ENCODE peak calls at places on chromosome 12, in nine cellular contexts. One of them, this sample, is unnamed.

GRCh38 chr12:109612003-109612402 is 38.4 kb downstream of the MVK start:
- DNase-seq in breast epithelium: no peak
- DNase-seq in vagina: no peak
- DNase-seq in sigmoid colon: no peak
- DNase-seq in stomach: no peak
- DNase-seq in prostate gland: no peak
- DNase-seq in GM23338: no peak
- DNase-seq in suprapubic skin: no peak
- DNase-seq in HCT116: no peak
- DNase-seq in this sample: no peak

GRCh38 chr12:21559855-21560569 is 33.9 kb downstream of the SPX start:
- DNase-seq in breast epithelium: no peak
- DNase-seq in suprapubic skin: no peak
- DNase-seq in vagina: no peak
- DNase-seq in HCT116: no peak
- DNase-seq in stomach: no peak
- DNase-seq in sigmoid colon: no peak
- DNase-seq in GM23338: no peak
- DNase-seq in prostate gland: no peak
- DNase-seq in this sample: no peak

GRCh38 chr12:43370299-43370698 is 181.7 kb downstream of the ADAMTS20 start:
- DNase-seq in stomach: no peak
- DNase-seq in prostate gland: no peak
- DNase-seq in suprapubic skin: no peak
- DNase-seq in vagina: no peak
- DNase-seq in sigmoid colon: no peak
- DNase-seq in HCT116: peak
- DNase-seq in GM23338: no peak
- DNase-seq in breast epithelium: no peak
- DNase-seq in this sample: no peak

GRCh38 chr12:78963439-78964222 is 99.1 kb downstream of the SYT1 start:
- DNase-seq in GM23338: no peak
- DNase-seq in sigmoid colon: no peak
- DNase-seq in stomach: no peak
- DNase-seq in breast epithelium: no peak
- DNase-seq in vagina: no peak
- DNase-seq in HCT116: peak
- DNase-seq in suprapubic skin: no peak
- DNase-seq in prostate gland: no peak
- DNase-seq in this sample: no peak

GRCh38 chr12:127501916-127502315 is 765.1 kb upstream of the TMEM132C start:
- DNase-seq in prostate gland: no peak
- DNase-seq in sigmoid colon: no peak
- DNase-seq in breast epithelium: no peak
- DNase-seq in HCT116: no peak
- DNase-seq in suprapubic skin: no peak
- DNase-seq in stomach: no peak
- DNase-seq in GM23338: no peak
- DNase-seq in vagina: no peak
- DNase-seq in this sample: no peak

GRCh38 chr12:124571556-124571955 is 4.1 kb upstream of the NCOR2 start:
- DNase-seq in suprapubic skin: no peak
- DNase-seq in GM23338: no peak
- DNase-seq in stomach: no peak
- DNase-seq in vagina: no peak
- DNase-seq in sigmoid colon: no peak
- DNase-seq in HCT116: no peak
- DNase-seq in breast epithelium: no peak
- DNase-seq in prostate gland: no peak
- DNase-seq in this sample: no peak

GRCh38 chr12:108806350-108806749 is 51.0 kb downstream of the SSH1 start:
- DNase-seq in sigmoid colon: no peak
- DNase-seq in GM23338: no peak
- DNase-seq in breast epithelium: no peak
- DNase-seq in vagina: no peak
- DNase-seq in HCT116: no peak
- DNase-seq in suprapubic skin: no peak
- DNase-seq in prostate gland: no peak
- DNase-seq in stomach: no peak
- DNase-seq in this sample: no peak

GRCh38 chr12:4900327-4900726 is 9.4 kb upstream of the KCNA1 start:
- DNase-seq in GM23338: no peak
- DNase-seq in stomach: no peak
- DNase-seq in HCT116: no peak
- DNase-seq in sigmoid colon: no peak
- DNase-seq in vagina: no peak
- DNase-seq in suprapubic skin: no peak
- DNase-seq in breast epithelium: no peak
- DNase-seq in prostate gland: no peak
- DNase-seq in this sample: no peak

GRCh38 chr12:123269395-123269892 is 2.2 kb downstream of the CDK2AP1 start:
- DNase-seq in sigmoid colon: peak
- DNase-seq in prostate gland: peak
- DNase-seq in HCT116: no peak
- DNase-seq in suprapubic skin: peak
- DNase-seq in stomach: peak
- DNase-seq in GM23338: peak
- DNase-seq in breast epithelium: peak
- DNase-seq in vagina: no peak
- DNase-seq in this sample: peak

GRCh38 chr12:94872007-94872653 is 131.4 kb downstream of the NDUFA12 start:
- DNase-seq in sigmoid colon: no peak
- DNase-seq in HCT116: no peak
- DNase-seq in breast epithelium: no peak
- DNase-seq in GM23338: peak
- DNase-seq in suprapubic skin: no peak
- DNase-seq in vagina: peak
- DNase-seq in prostate gland: peak
- DNase-seq in stomach: peak
- DNase-seq in this sample: no peak

GRCh38 chr12:94560416-94561221 is 89.7 kb downstream of the TMCC3 start:
- DNase-seq in breast epithelium: no peak
- DNase-seq in sigmoid colon: no peak
- DNase-seq in stomach: no peak
- DNase-seq in GM23338: peak
- DNase-seq in HCT116: peak
- DNase-seq in vagina: no peak
- DNase-seq in prostate gland: peak
- DNase-seq in suprapubic skin: no peak
- DNase-seq in this sample: peak

GRCh38 chr12:95820096-95820703 is 29.6 kb upstream of the NTN4 start:
- DNase-seq in suprapubic skin: no peak
- DNase-seq in breast epithelium: no peak
- DNase-seq in sigmoid colon: no peak
- DNase-seq in stomach: peak
- DNase-seq in GM23338: peak
- DNase-seq in HCT116: peak
- DNase-seq in prostate gland: peak
- DNase-seq in vagina: no peak
- DNase-seq in this sample: peak

GRCh38 chr12:10362828-10363664 is 26.8 kb downstream of the KLRK1 start:
- DNase-seq in prostate gland: no peak
- DNase-seq in HCT116: no peak
- DNase-seq in vagina: no peak
- DNase-seq in breast epithelium: no peak
- DNase-seq in GM23338: peak
- DNase-seq in stomach: no peak
- DNase-seq in sigmoid colon: no peak
- DNase-seq in suprapubic skin: no peak
- DNase-seq in this sample: no peak

GRCh38 chr12:94182971-94183701 is 34.8 kb downstream of the PLXNC1 start:
- DNase-seq in suprapubic skin: no peak
- DNase-seq in stomach: no peak
- DNase-seq in GM23338: no peak
- DNase-seq in prostate gland: no peak
- DNase-seq in HCT116: no peak
- DNase-seq in vagina: no peak
- DNase-seq in sigmoid colon: no peak
- DNase-seq in breast epithelium: no peak
- DNase-seq in this sample: no peak

GRCh38 chr12:30823140-30823669 is 68.5 kb upstream of the CAPRIN2 start:
- DNase-seq in prostate gland: no peak
- DNase-seq in GM23338: peak
- DNase-seq in vagina: no peak
- DNase-seq in stomach: peak
- DNase-seq in HCT116: no peak
- DNase-seq in sigmoid colon: no peak
- DNase-seq in breast epithelium: peak
- DNase-seq in suprapubic skin: peak
- DNase-seq in this sample: peak

GRCh38 chr12:7411343-7411742 is 32.6 kb downstream of the CD163L1 start:
- DNase-seq in GM23338: peak
- DNase-seq in suprapubic skin: no peak
- DNase-seq in vagina: no peak
- DNase-seq in stomach: no peak
- DNase-seq in prostate gland: no peak
- DNase-seq in sigmoid colon: no peak
- DNase-seq in HCT116: no peak
- DNase-seq in breast epithelium: no peak
- DNase-seq in this sample: no peak

GRCh38 chr12:95653761-95654546 is 102.7 kb upstream of the USP44 start:
- DNase-seq in stomach: no peak
- DNase-seq in prostate gland: no peak
- DNase-seq in vagina: no peak
- DNase-seq in GM23338: no peak
- DNase-seq in HCT116: peak
- DNase-seq in sigmoid colon: no peak
- DNase-seq in breast epithelium: no peak
- DNase-seq in suprapubic skin: no peak
- DNase-seq in this sample: no peak

GRCh38 chr12:52636189-52636588 is 15.8 kb downstream of the KRT2 start:
- DNase-seq in breast epithelium: no peak
- DNase-seq in vagina: peak
- DNase-seq in HCT116: no peak
- DNase-seq in sigmoid colon: peak
- DNase-seq in stomach: no peak
- DNase-seq in prostate gland: no peak
- DNase-seq in suprapubic skin: no peak
- DNase-seq in GM23338: no peak
- DNase-seq in this sample: no peak

GRCh38 chr12:81627336-81628189 is 131.6 kb downstream of the PPFIA2 start:
- DNase-seq in suprapubic skin: no peak
- DNase-seq in sigmoid colon: no peak
- DNase-seq in stomach: no peak
- DNase-seq in GM23338: peak
- DNase-seq in prostate gland: peak
- DNase-seq in HCT116: peak
- DNase-seq in breast epithelium: no peak
- DNase-seq in vagina: no peak
- DNase-seq in this sample: no peak

GRCh38 chr12:64178122-64178521 is 44.0 kb downstream of the KICS2 start:
- DNase-seq in sigmoid colon: no peak
- DNase-seq in breast epithelium: no peak
- DNase-seq in GM23338: no peak
- DNase-seq in suprapubic skin: no peak
- DNase-seq in HCT116: no peak
- DNase-seq in vagina: no peak
- DNase-seq in stomach: no peak
- DNase-seq in prostate gland: no peak
- DNase-seq in this sample: no peak
- TF ChIP-seq POLR2AphosphoS5 in sigmoid colon: no peak
- TF ChIP-seq POLR2AphosphoS5 in breast epithelium: no peak
- TF ChIP-seq POLR2AphosphoS5 in GM23338: no peak
- TF ChIP-seq POLR2AphosphoS5 in suprapubic skin: no peak
- TF ChIP-seq POLR2AphosphoS5 in HCT116: no peak
- TF ChIP-seq POLR2AphosphoS5 in vagina: no peak
- TF ChIP-seq POLR2AphosphoS5 in stomach: no peak
- TF ChIP-seq POLR2AphosphoS5 in prostate gland: no peak
- TF ChIP-seq POLR2AphosphoS5 in this sample: no peak

DNA sequence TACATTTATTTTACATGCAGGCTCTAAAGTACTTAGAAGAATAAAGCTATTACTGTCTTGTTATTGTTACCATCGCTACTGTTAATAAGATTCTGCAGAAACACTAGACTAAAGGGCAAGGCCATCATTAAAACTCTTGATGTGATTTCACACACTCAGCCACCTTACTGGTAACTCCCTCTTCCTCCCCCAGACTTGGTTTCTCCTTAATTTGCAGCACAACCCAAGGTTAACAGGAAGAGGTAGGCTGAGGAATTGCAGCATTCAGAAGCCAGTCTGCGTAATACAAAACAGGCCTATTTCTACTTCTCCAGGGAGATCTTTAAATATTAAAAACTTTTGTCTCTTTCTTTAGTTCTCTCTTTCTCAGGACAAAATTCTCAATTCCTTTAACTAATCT is 210.3 kb downstream of the BTG1 start:
- DNase-seq in HCT116: no peak
- DNase-seq in GM23338: peak
- DNase-seq in prostate gland: no peak
- DNase-seq in suprapubic skin: no peak
- DNase-seq in sigmoid colon: no peak
- DNase-seq in vagina: no peak
- DNase-seq in breast epithelium: no peak
- DNase-seq in stomach: no peak
- DNase-seq in this sample: no peak
- H3K4me3 ChIP-seq in HCT116: no peak
- H3K4me3 ChIP-seq in GM23338: no peak
- H3K4me3 ChIP-seq in prostate gland: no peak
- H3K4me3 ChIP-seq in suprapubic skin: no peak
- H3K4me3 ChIP-seq in sigmoid colon: no peak
- H3K4me3 ChIP-seq in vagina: no peak
- H3K4me3 ChIP-seq in breast epithelium: no peak
- H3K4me3 ChIP-seq in stomach: no peak
- H3K4me3 ChIP-seq in this sample: no peak

DNA sequence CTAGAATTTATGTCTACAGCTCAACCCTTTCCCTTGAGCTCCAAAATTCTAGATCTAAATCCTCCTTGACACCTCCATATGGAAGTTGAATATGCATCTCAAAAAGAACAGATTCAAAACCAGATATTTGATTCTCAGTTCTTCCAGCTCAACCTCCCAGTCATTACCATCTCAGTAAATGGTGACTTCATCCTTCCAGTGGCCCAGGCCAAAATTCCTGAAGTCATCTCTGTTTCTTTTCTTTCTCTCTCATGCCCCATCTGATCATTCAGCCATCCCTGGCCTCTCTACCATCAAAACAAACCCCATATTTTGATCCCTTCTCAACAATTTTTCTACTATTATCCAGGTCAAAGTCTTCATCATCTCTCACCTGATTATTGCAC is 29.4 kb upstream of the LUM start:
- DNase-seq in HCT116: no peak
- DNase-seq in vagina: no peak
- DNase-seq in stomach: no peak
- DNase-seq in GM23338: no peak
- DNase-seq in suprapubic skin: no peak
- DNase-seq in breast epithelium: no peak
- DNase-seq in prostate gland: no peak
- DNase-seq in sigmoid colon: no peak
- DNase-seq in this sample: no peak
- H3K27ac ChIP-seq in HCT116: no peak
- H3K27ac ChIP-seq in vagina: peak
- H3K27ac ChIP-seq in stomach: no peak
- H3K27ac ChIP-seq in GM23338: no peak
- H3K27ac ChIP-seq in suprapubic skin: peak
- H3K27ac ChIP-seq in breast epithelium: peak
- H3K27ac ChIP-seq in prostate gland: no peak
- H3K27ac ChIP-seq in sigmoid colon: peak
- H3K27ac ChIP-seq in this sample: peak

DNA sequence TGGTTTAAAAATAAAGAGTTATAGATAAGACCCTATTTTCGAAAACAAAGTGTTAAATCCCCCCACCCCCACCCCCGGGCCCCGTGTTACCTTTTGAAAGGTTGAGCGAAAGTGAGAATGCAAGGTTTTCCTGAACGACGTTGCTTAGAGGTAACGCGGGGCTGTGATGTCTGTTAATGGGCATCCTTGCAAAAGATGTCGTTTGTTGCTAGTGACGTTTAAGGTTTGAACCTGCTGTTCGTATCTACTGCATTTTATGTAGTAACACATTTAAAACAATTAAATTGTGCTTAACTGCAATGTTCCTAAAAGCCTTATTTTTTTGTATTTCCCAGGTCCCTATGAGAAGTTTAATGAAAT is 1.2 kb downstream of the CPSF6 start:
- DNase-seq in breast epithelium: no peak
- DNase-seq in suprapubic skin: no peak
- DNase-seq in vagina: no peak
- DNase-seq in stomach: no peak
- DNase-seq in sigmoid colon: no peak
- DNase-seq in GM23338: peak
- DNase-seq in HCT116: no peak
- DNase-seq in prostate gland: no peak
- DNase-seq in this sample: no peak
- TF ChIP-seq POLR2AphosphoS5 in breast epithelium: no peak
- TF ChIP-seq POLR2AphosphoS5 in suprapubic skin: no peak
- TF ChIP-seq POLR2AphosphoS5 in vagina: no peak
- TF ChIP-seq POLR2AphosphoS5 in stomach: no peak
- TF ChIP-seq POLR2AphosphoS5 in sigmoid colon: no peak
- TF ChIP-seq POLR2AphosphoS5 in GM23338: no peak
- TF ChIP-seq POLR2AphosphoS5 in HCT116: no peak
- TF ChIP-seq POLR2AphosphoS5 in prostate gland: no peak
- TF ChIP-seq POLR2AphosphoS5 in this sample: no peak

This sample was measured in transverse colon.